ENCODE peak calls at places on chromosomes 16 and 17, in four cellular contexts. E is CD8-positive, alpha-beta T cell; T is SW480; Q is stimulated activated CD4-positive, alpha-beta T cell treated with anti-CD3 and anti-CD28 coated beads, Interleukin-1b, Interleukin-23, amount 100 ng/mL, for 1 hour. O is an unnamed sample.

GRCh38 chr17:31788571-31788946 is 70.5 kb downstream of the COPRS start:
- DNase-seq in E (no peak), Q (no peak), T (no peak), O (no peak)

GRCh38 chr16:17370233-17371013 is 100.3 kb downstream of the XYLT1 start:
- DNase-seq in T (no peak), E (no peak), Q (no peak), O (no peak)

GRCh38 chr17:73782641-73783381 is 138.6 kb upstream of the SDK2 start:
- DNase-seq in Q (no peak), T (no peak), E (no peak), O (peak; percentile 36)

GRCh38 chr16:31072540-31073072 is 1.4 kb downstream of the ZNF668 start:
- DNase-seq in T (no peak), Q (no peak), E (no peak), O (peak; percentile 38)

GRCh38 chr16:8863594-8864424 is 5.0 kb downstream of the CARHSP1 start:
- DNase-seq in Q (no peak), E (no peak), T (peak; percentile 83), O (peak; percentile 71)

GRCh38 chr16:1772362-1772907 is at the start of gene EME2:
- DNase-seq in E (peak; percentile 56), T (peak; percentile 33), Q (no peak), O (peak; percentile 58)

GRCh38 chr17:65855245-65855644 is 293.8 kb upstream of the AXIN2 start:
- DNase-seq in T (no peak), Q (no peak), E (no peak), O (no peak)

GRCh38 chr16:70781800-70782199 is 19.2 kb downstream of the VAC14 start:
- DNase-seq in Q (no peak), E (no peak), T (no peak), O (no peak)

GRCh38 chr16:23504076-23504452 is 6.2 kb downstream of the GGA2 start:
- DNase-seq in T (no peak), E (no peak), Q (no peak), O (no peak)

GRCh38 chr17:14604920-14605599 is 304.2 kb downstream of the HS3ST3B1 start:
- DNase-seq in Q (no peak), T (no peak), E (no peak), O (peak; percentile 27)

GRCh38 chr17:17757391-17757791 is 76.1 kb downstream of the RAI1 start:
- DNase-seq in T (no peak), E (peak; percentile 48), Q (no peak), O (no peak)

GRCh38 chr16:3283525-3284447 is 495 bp downstream of the ZNF263 start:
- DNase-seq in Q (no peak), T (no peak), E (no peak), O (no peak)

GRCh38 chr17:65171753-65172152 is 34.6 kb downstream of the RGS9 start:
- DNase-seq in E (no peak), Q (no peak), T (no peak), O (no peak)

GRCh38 chr16:89357055-89357454 is 133.3 kb downstream of the ANKRD11 start:
- DNase-seq in Q (no peak), E (peak; percentile 39), T (peak; percentile 17), O (no peak)

GRCh38 chr17:76036497-76037380 is 9.6 kb upstream of the EVPL start:
- DNase-seq in T (no peak), E (no peak), Q (no peak), O (peak; percentile 41)

GRCh38 chr17:11948791-11949190 is 48.5 kb downstream of the ZNF18 start:
- DNase-seq in Q (no peak), T (no peak), E (no peak), O (no peak)

GRCh38 chr16:81445143-81445922 is 725 bp downstream of the CMIP start:
- DNase-seq in E (peak; percentile 51), T (peak; percentile 60), Q (no peak), O (peak; percentile 50)

GRCh38 chr16:17647879-17648649 is 177.3 kb upstream of the XYLT1 start:
- DNase-seq in E (no peak), T (no peak), Q (no peak), O (no peak)

GRCh38 chr17:19380551-19381284 is 2.4 kb downstream of the MAPK7 start:
- DNase-seq in T (no peak), E (no peak), Q (no peak), O (no peak)

GRCh38 chr17:12024332-12024731 is 3.7 kb downstream of the MAP2K4 start:
- DNase-seq in E (no peak), T (peak; percentile 50), Q (no peak), O (no peak)

GRCh38 chr17:20234266-20234665 is 225.1 kb downstream of the SPECC1 start:
- DNase-seq in E (peak; percentile 47), T (no peak), Q (no peak), O (no peak)